ENCODE peak calls at places on chromosomes 4 and X, in seven cellular contexts. I, G, M, C, X, W and U are unnamed samples.

GRCh38 chr4:189124149-189124758 is 816.4 kb upstream of the FRG1 start:
- DNase-seq in I (peak; percentile 33), G (no peak), M (peak; percentile 40), C (peak; percentile 41), X (peak; percentile 0), W (no peak), U (no peak)

GRCh38 chrX:10983526-10983925 is 127.6 kb upstream of the HCCS start:
- DNase-seq in I (no peak), G (no peak), M (no peak), C (no peak), X (no peak), W (no peak), U (no peak)

GRCh38 chr4:141502755-141503154 is 133.6 kb upstream of the IL15 start:
- DNase-seq in I (no peak), G (no peak), M (peak; percentile 45), C (no peak), X (no peak), W (no peak), U (no peak)

GRCh38 chr4:142331646-142332045 is 514.5 kb downstream of the INPP4B start:
- DNase-seq in I (no peak), G (no peak), M (no peak), C (no peak), X (peak; percentile 72), W (no peak), U (no peak)

GRCh38 chrX:112967341-112967740 is 126.7 kb upstream of the AMOT start:
- DNase-seq in I (peak; percentile 6), G (no peak), M (no peak), C (no peak), X (peak; percentile 73), W (no peak), U (no peak)

GRCh38 chr4:25834411-25835107 is 28.2 kb downstream of the SEL1L3 start:
- DNase-seq in I (no peak), G (no peak), M (no peak), C (no peak), X (no peak), W (no peak), U (no peak)

GRCh38 chr4:92184566-92184965 is 119.2 kb upstream of the GRID2 start:
- DNase-seq in I (no peak), G (no peak), M (no peak), C (no peak), X (peak; percentile 10), W (no peak), U (no peak)

GRCh38 chr4:162644346-162644745 is 480.5 kb upstream of the FSTL5 start:
- DNase-seq in I (no peak), G (no peak), M (no peak), C (no peak), X (peak; percentile 86), W (no peak), U (no peak)

GRCh38 chr4:16853653-16854052 is 44.8 kb downstream of the LDB2 start:
- DNase-seq in I (no peak), G (no peak), M (no peak), C (no peak), X (no peak), W (no peak), U (no peak)

GRCh38 chr4:165207016-165207430 is 338 bp upstream of the KLHL2 start:
- DNase-seq in I (peak; percentile 53), G (no peak), M (no peak), C (no peak), X (peak; percentile 32), W (no peak), U (no peak)

GRCh38 chr4:14262221-14262620 is 634.7 kb upstream of the BOD1L1 start:
- DNase-seq in I (no peak), G (no peak), M (no peak), C (no peak), X (no peak), W (no peak), U (no peak)

GRCh38 chr4:184955116-184955515 is 63.2 kb upstream of the HELT start:
- DNase-seq in I (no peak), G (no peak), M (no peak), C (no peak), X (no peak), W (no peak), U (no peak)

GRCh38 chr4:103018391-103019318 is 850 bp downstream of the SLC9B1 start:
- DNase-seq in I (no peak), G (peak; percentile 33), M (peak; percentile 19), C (peak; percentile 58), X (no peak), W (no peak), U (no peak)

GRCh38 chrX:2330910-2331309 is 169.9 kb downstream of the DHRSX start:
- DNase-seq in I (no peak), G (no peak), M (no peak), C (no peak), X (no peak), W (no peak), U (no peak)

GRCh38 chr4:14726441-14727405 is 275.6 kb upstream of the CPEB2 start:
- DNase-seq in I (peak; percentile 95), G (no peak), M (no peak), C (no peak), X (peak; percentile 60), W (no peak), U (no peak)

GRCh38 chrX:97060019-97060418 is 176.3 kb downstream of the RPA4 start:
- DNase-seq in I (no peak), G (no peak), M (no peak), C (no peak), X (no peak), W (no peak), U (no peak)

GRCh38 chrX:153870791-153871360 is 15.1 kb downstream of the L1CAM start:
- DNase-seq in I (no peak), G (no peak), M (peak; percentile 60), C (no peak), X (no peak), W (no peak), U (no peak)
- TF ChIP-seq CTCF in I (no peak), G (no peak), M (no peak), C (no peak), X (no peak), W (no peak), U (no peak)

GRCh38 chr4:24559032-24559821 is 25.1 kb downstream of the DHX15 start:
- DNase-seq in I (no peak), G (no peak), M (no peak), C (no peak), X (peak; percentile 33), W (no peak), U (no peak)

GRCh38 chr4:24561438-24562139 is 22.8 kb downstream of the DHX15 start:
- DNase-seq in I (no peak), G (no peak), M (no peak), C (no peak), X (no peak), W (no peak), U (no peak)

GRCh38 chr4:24557036-24558022 is 27.0 kb downstream of the DHX15 start:
- DNase-seq in I (no peak), G (no peak), M (no peak), C (no peak), X (peak; percentile 38), W (no peak), U (no peak)

GRCh38 chr4:24560770-24561415 is 23.5 kb downstream of the DHX15 start:
- DNase-seq in I (no peak), G (no peak), M (no peak), C (no peak), X (peak; percentile 64), W (no peak), U (no peak)

GRCh38 chr4:24559889-24560288 is 24.5 kb downstream of the DHX15 start:
- DNase-seq in I (no peak), G (no peak), M (no peak), C (no peak), X (peak; percentile 49), W (no peak), U (no peak)
- H3K4me1 ChIP-seq in I (peaks cover 15% of the 10 kb centered on the region), G (peaks cover 18% of the 10 kb centered on the region), M (peaks cover 37% of the 10 kb centered on the region), C (peaks cover 4% of the 10 kb centered on the region), X (peaks cover 38% of the 10 kb centered on the region), W (peaks cover 26% of the 10 kb centered on the region), U (peaks cover 66% of the 10 kb centered on the region)

GRCh38 chr4:154081391-154081790 is 292.5 kb upstream of the SFRP2 start:
- DNase-seq in I (no peak), G (no peak), M (no peak), C (no peak), X (no peak), W (no peak), U (no peak)

GRCh38 chr4:154088741-154089140 is 299.9 kb upstream of the SFRP2 start:
- DNase-seq in I (peak; percentile 13), G (no peak), M (no peak), C (no peak), X (no peak), W (no peak), U (no peak)

GRCh38 chr4:154084864-154085263 is 296.0 kb upstream of the SFRP2 start:
- DNase-seq in I (peak; percentile 78), G (no peak), M (no peak), C (no peak), X (peak; percentile 43), W (no peak), U (no peak)

GRCh38 chr4:154082760-154083530 is 294.1 kb upstream of the SFRP2 start:
- DNase-seq in I (peak; percentile 77), G (no peak), M (peak; percentile 12), C (no peak), X (peak; percentile 66), W (no peak), U (no peak)

DNA sequence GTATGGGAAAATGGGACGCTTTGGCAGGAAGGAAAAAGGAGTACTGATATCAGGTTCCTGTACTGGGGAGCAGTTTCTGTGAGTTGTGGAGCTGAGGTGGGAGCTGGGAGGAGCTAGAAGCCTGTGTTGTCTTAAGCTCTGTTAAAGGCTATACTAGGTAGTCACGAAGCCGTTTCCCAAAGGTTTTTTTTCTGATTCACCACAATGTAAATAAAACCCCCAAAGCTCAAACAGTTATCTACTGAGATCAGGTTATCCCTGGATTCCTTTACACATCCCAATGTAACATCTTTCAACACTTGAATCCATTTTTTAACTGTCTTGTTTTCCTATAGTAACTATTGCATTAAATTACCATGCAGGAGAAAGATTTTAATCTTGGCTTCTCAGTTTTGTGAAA is 297.4 kb upstream of the SFRP2 start:
- DNase-seq in I (peak; percentile 21), G (no peak), M (no peak), C (no peak), X (no peak), W (no peak), U (no peak)
- H3K4me3 ChIP-seq in I (no peak overlapping the region), G (no peak overlapping the region), M (no peak overlapping the region), C (no peak overlapping the region), X (no peak overlapping the region), W (no peak overlapping the region), U (no peak overlapping the region)

GRCh38 chr4:182556576-182556975 is 313.4 kb downstream of the TENM3 start:
- DNase-seq in I (no peak), G (no peak), M (no peak), C (no peak), X (peak; percentile 83), W (no peak), U (no peak)

GRCh38 chr4:182564966-182565365 is 321.8 kb downstream of the TENM3 start:
- DNase-seq in I (no peak), G (no peak), M (no peak), C (no peak), X (peak; percentile 16), W (no peak), U (no peak)

GRCh38 chr4:182562350-182562749 is 319.1 kb downstream of the TENM3 start:
- DNase-seq in I (no peak), G (no peak), M (no peak), C (no peak), X (no peak), W (no peak), U (no peak)

GRCh38 chr4:182555997-182556418 is 312.8 kb downstream of the TENM3 start:
- DNase-seq in I (peak; percentile 65), G (no peak), M (no peak), C (no peak), X (peak; percentile 90), W (no peak), U (no peak)

GRCh38 chr4:182560358-182560757 is 317.2 kb downstream of the TENM3 start:
- DNase-seq in I (no peak), G (no peak), M (no peak), C (no peak), X (peak; percentile 65), W (no peak), U (no peak)
- TF ChIP-seq CTCF in I (no peak), G (no peak), M (no peak), C (no peak), X (peak; percentile 19), W (no peak), U (no peak)